ENCODE peak calls at places on chromosome 6, in five cellular contexts. V is CD8-positive, alpha-beta memory T cell; O is OCI-LY7; E is A549; T is heart left ventricle. S is an unnamed sample.

GRCh38 chr6:84052204-84052882 is 18.8 kb downstream of the MRAP2 start:
- DNase-seq in V (no peak), O (no peak), E (no peak), T (peak; percentile 69), S (no peak)

GRCh38 chr6:34514593-34515472 is 41.3 kb downstream of the SPDEF start:
- DNase-seq in V (no peak), O (no peak), E (no peak), T (no peak), S (no peak)

GRCh38 chr6:150211700-150212615 is 69.1 kb downstream of the PPP1R14C start:
- DNase-seq in V (no peak), O (no peak), E (no peak), T (no peak), S (no peak)

GRCh38 chr6:29955783-29956182 is 13.5 kb downstream of the HLA-A start:
- DNase-seq in V (no peak), O (no peak), E (no peak), T (no peak), S (no peak)

GRCh38 chr6:79584332-79584731 is 46.8 kb upstream of the SH3BGRL2 start:
- DNase-seq in V (no peak), O (no peak), E (no peak), T (no peak), S (no peak)

GRCh38 chr6:30459145-30459544 is 30.2 kb upstream of the HLA-E start:
- DNase-seq in V (no peak), O (no peak), E (no peak), T (no peak), S (no peak)

GRCh38 chr6:129206761-129207330 is 323.9 kb downstream of the LAMA2 start:
- DNase-seq in V (no peak), O (no peak), E (no peak), T (no peak), S (no peak)

GRCh38 chr6:47479874-47480273 is 2.3 kb downstream of the CD2AP start:
- DNase-seq in V (no peak), O (no peak), E (no peak), T (no peak), S (no peak)

GRCh38 chr6:15090145-15090579 is 155.7 kb upstream of the JARID2 start:
- DNase-seq in V (no peak), O (no peak), E (no peak), T (no peak), S (no peak)

GRCh38 chr6:118810420-118811027 is 83.4 kb upstream of the ASF1A start:
- DNase-seq in V (peak; percentile 56), O (peak; percentile 50), E (no peak), T (no peak), S (peak; percentile 56)

GRCh38 chr6:132084811-132085509 is 133.8 kb upstream of the CCN2 start:
- DNase-seq in V (no peak), O (no peak), E (peak; percentile 45), T (no peak), S (no peak)

GRCh38 chr6:35419431-35419830 is 32.7 kb upstream of the FANCE start:
- DNase-seq in V (no peak), O (peak; percentile 52), E (peak; percentile 16), T (no peak), S (peak; percentile 69)

GRCh38 chr6:90136850-90137249 is 159.8 kb downstream of the BACH2 start:
- DNase-seq in V (no peak), O (no peak), E (no peak), T (no peak), S (no peak)

GRCh38 chr6:109183109-109183508 is 87.8 kb downstream of the CEP57L1 start:
- DNase-seq in V (no peak), O (peak; percentile 8), E (peak; percentile 6), T (no peak), S (peak; percentile 9)

GRCh38 chr6:86152546-86152945 is 509.9 kb upstream of the SYNCRIP start:
- DNase-seq in V (no peak), O (no peak), E (no peak), T (no peak), S (no peak)

GRCh38 chr6:95846652-95847051 is 169.1 kb upstream of the FUT9 start:
- DNase-seq in V (no peak), O (no peak), E (no peak), T (no peak), S (no peak)

GRCh38 chr6:33249732-33250625 is 21.7 kb downstream of the VPS52 start:
- DNase-seq in V (no peak), O (no peak), E (no peak), T (peak; percentile 30), S (no peak)

GRCh38 chr6:52201493-52201892 is 15.3 kb downstream of the IL17A start:
- DNase-seq in V (no peak), O (no peak), E (no peak), T (no peak), S (no peak)

GRCh38 chr6:109456710-109457595 is 1.4 kb upstream of the MICAL1 start:
- DNase-seq in V (no peak), O (no peak), E (no peak), T (no peak), S (no peak)

GRCh38 chr6:41836022-41836659 is 48.6 kb downstream of the TOMM6 start:
- DNase-seq in V (no peak), O (no peak), E (no peak), T (no peak), S (no peak)

GRCh38 chr6:157069585-157069984 is 253.7 kb downstream of the TMEM242 start:
- DNase-seq in V (no peak), O (no peak), E (no peak), T (no peak), S (no peak)

GRCh38 chr6:46044876-46045617 is 29.4 kb upstream of the CLIC5 start:
- DNase-seq in V (no peak), O (no peak), E (peak; percentile 49), T (peak; percentile 63), S (no peak)

GRCh38 chr6:6688283-6688682 is 99.8 kb downstream of the LY86 start:
- DNase-seq in V (no peak), O (no peak), E (no peak), T (no peak), S (peak; percentile 27)

GRCh38 chr6:161444966-161445799 is 171.3 kb upstream of the AGPAT4 start:
- DNase-seq in V (no peak), O (no peak), E (no peak), T (no peak), S (no peak)

GRCh38 chr6:75147512-75147911 is 58.3 kb downstream of the COL12A1 start:
- DNase-seq in V (no peak), O (no peak), E (no peak), T (no peak), S (no peak)

GRCh38 chr6:47288245-47289090 is 21.2 kb downstream of the TNFRSF21 start:
- DNase-seq in V (no peak), O (no peak), E (no peak), T (no peak), S (no peak)

GRCh38 chr6:145339089-145339488 is 396.2 kb downstream of the EPM2A start:
- DNase-seq in V (no peak), O (no peak), E (no peak), T (no peak), S (no peak)

DNA sequence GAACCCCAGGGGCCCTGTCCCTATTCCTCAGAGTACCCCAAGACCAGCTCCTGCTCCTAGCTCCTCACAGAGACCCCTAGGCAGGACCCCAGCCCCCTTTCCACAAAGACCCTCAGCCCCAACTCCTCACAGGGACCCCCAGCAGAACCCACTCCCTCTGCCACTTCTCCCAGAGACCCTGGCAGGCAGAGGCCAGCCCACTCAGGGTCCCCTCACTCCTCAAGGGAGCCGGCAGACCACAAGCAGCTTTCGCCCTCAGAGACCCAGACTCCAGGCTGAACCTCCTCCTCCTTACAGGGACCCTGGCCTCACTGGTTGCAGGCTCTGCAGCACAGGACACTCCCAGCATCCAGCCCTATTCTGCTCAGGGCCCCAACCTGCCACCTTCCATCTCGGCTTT is 575 bp downstream of the SLC44A4 start:
- DNase-seq in V (no peak), O (no peak), E (no peak), T (no peak), S (no peak)
- H3K27ac ChIP-seq in V (no peak overlapping the region), O (no peak overlapping the region), E (peak overlapping the region; percentile 16), T (no peak overlapping the region), S (no peak overlapping the region)

GRCh38 chr6:148367418-148368024 is 24.9 kb downstream of the SASH1 start:
- DNase-seq in V (no peak), O (no peak), E (no peak), T (peak; percentile 73), S (no peak)
- H3K27ac ChIP-seq in V (no peak overlapping the region), O (no peak overlapping the region), E (no peak overlapping the region), T (peak overlapping the region; percentile 86), S (no peak overlapping the region)

GRCh38 chr6:44699851-44700250 is 312.3 kb downstream of the CDC5L start:
- DNase-seq in V (no peak), O (no peak), E (no peak), T (no peak), S (no peak)

GRCh38 chr6:44702292-44702691 is 314.8 kb downstream of the CDC5L start:
- DNase-seq in V (no peak), O (no peak), E (no peak), T (no peak), S (no peak)

GRCh38 chr6:44701038-44701636 is 313.6 kb downstream of the CDC5L start:
- DNase-seq in V (no peak), O (no peak), E (no peak), T (no peak), S (no peak)

GRCh38 chr6:44700422-44700821 is 312.9 kb downstream of the CDC5L start:
- DNase-seq in V (no peak), O (no peak), E (no peak), T (no peak), S (no peak)

DNA sequence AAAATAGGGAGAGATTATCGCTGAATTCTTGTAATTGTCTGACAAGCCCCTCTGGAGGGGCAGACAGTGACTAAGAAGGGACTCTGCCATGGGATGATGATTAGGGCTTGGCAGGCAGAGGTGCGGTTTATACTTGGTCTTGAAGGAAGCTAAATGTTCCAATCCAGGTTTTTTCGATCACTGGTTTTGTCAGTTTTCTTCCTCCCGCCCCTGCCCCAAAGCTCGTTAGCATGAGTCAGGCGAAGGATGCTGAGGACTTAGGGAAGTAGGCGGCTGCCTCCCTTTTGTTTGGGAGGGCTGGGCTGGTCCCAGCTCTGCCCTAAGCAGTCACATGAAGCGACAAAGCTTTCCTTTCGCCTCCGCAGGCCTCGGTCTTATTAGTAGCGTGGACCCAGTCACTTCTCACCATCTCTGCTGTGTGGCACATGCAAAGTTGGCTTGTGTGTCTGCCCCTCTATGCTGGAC is 314.2 kb downstream of the CDC5L start:
- DNase-seq in V (no peak), O (no peak), E (no peak), T (peak; percentile 32), S (no peak)
- H3K27ac ChIP-seq in V (no peak overlapping the region), O (no peak overlapping the region), E (no peak overlapping the region), T (no peak overlapping the region), S (no peak overlapping the region)

GRCh38 chr6:100186552-100186951 is 192.5 kb upstream of the MCHR2 start:
- DNase-seq in V (no peak), O (no peak), E (no peak), T (no peak), S (no peak)
- H3K27ac ChIP-seq in V (no peak overlapping the region), O (no peak overlapping the region), E (no peak overlapping the region), T (no peak overlapping the region), S (no peak overlapping the region)